ENCODE peak calls at places on chromosome 5, in five cellular contexts. One of them, this sample, is unnamed.

GRCh38 chr5:15844253-15844652 is 335.3 kb downstream of the MARCHF11 start:
- DNase-seq in GM12865: no peak
- DNase-seq in choroid plexus epithelial cell: peak; percentile 5
- DNase-seq in Peyer's patch: no peak
- DNase-seq in progenitor cell of endocrine pancreas: no peak
- DNase-seq in this sample: no peak

GRCh38 chr5:104932431-104932830 is 1369.8 kb upstream of the NUDT12 start:
- DNase-seq in GM12865: no peak
- DNase-seq in choroid plexus epithelial cell: no peak
- DNase-seq in Peyer's patch: no peak
- DNase-seq in progenitor cell of endocrine pancreas: no peak
- DNase-seq in this sample: no peak

GRCh38 chr5:35803221-35803651 is 53.5 kb upstream of the IL7R start:
- DNase-seq in GM12865: peak; percentile 42
- DNase-seq in choroid plexus epithelial cell: peak; percentile 78
- DNase-seq in Peyer's patch: no peak
- DNase-seq in progenitor cell of endocrine pancreas: no peak
- DNase-seq in this sample: no peak

GRCh38 chr5:150484964-150485769 is 22.8 kb upstream of the NDST1 start:
- DNase-seq in GM12865: no peak
- DNase-seq in choroid plexus epithelial cell: no peak
- DNase-seq in Peyer's patch: no peak
- DNase-seq in progenitor cell of endocrine pancreas: peak; percentile 68
- DNase-seq in this sample: no peak

GRCh38 chr5:40409600-40409999 is 270.1 kb upstream of the PTGER4 start:
- DNase-seq in GM12865: peak; percentile 22
- DNase-seq in choroid plexus epithelial cell: no peak
- DNase-seq in Peyer's patch: peak; percentile 68
- DNase-seq in progenitor cell of endocrine pancreas: no peak
- DNase-seq in this sample: no peak

GRCh38 chr5:7878381-7878873 is 9.5 kb downstream of the MTRR start:
- DNase-seq in GM12865: peak; percentile 73
- DNase-seq in choroid plexus epithelial cell: peak; percentile 72
- DNase-seq in Peyer's patch: no peak
- DNase-seq in progenitor cell of endocrine pancreas: no peak
- DNase-seq in this sample: no peak

GRCh38 chr5:39476466-39477215 is 51.9 kb upstream of the DAB2 start:
- DNase-seq in GM12865: no peak
- DNase-seq in choroid plexus epithelial cell: peak; percentile 82
- DNase-seq in Peyer's patch: no peak
- DNase-seq in progenitor cell of endocrine pancreas: no peak
- DNase-seq in this sample: no peak

GRCh38 chr5:55226027-55226933 is 835 bp downstream of the MCIDAS start:
- DNase-seq in GM12865: peak; percentile 75
- DNase-seq in choroid plexus epithelial cell: no peak
- DNase-seq in Peyer's patch: peak; percentile 61
- DNase-seq in progenitor cell of endocrine pancreas: peak; percentile 71
- DNase-seq in this sample: peak; percentile 89

GRCh38 chr5:173663810-173664526 is 47.5 kb upstream of the BOD1 start:
- DNase-seq in GM12865: peak; percentile 71
- DNase-seq in choroid plexus epithelial cell: peak; percentile 60
- DNase-seq in Peyer's patch: no peak
- DNase-seq in progenitor cell of endocrine pancreas: no peak
- DNase-seq in this sample: peak; percentile 32

GRCh38 chr5:56670916-56671315 is 144.4 kb upstream of the MAP3K1 start:
- DNase-seq in GM12865: no peak
- DNase-seq in choroid plexus epithelial cell: no peak
- DNase-seq in Peyer's patch: no peak
- DNase-seq in progenitor cell of endocrine pancreas: no peak
- DNase-seq in this sample: no peak

GRCh38 chr5:78320461-78320860 is 26.0 kb upstream of the AP3B1 start:
- DNase-seq in GM12865: peak; percentile 41
- DNase-seq in choroid plexus epithelial cell: peak; percentile 74
- DNase-seq in Peyer's patch: no peak
- DNase-seq in progenitor cell of endocrine pancreas: no peak
- DNase-seq in this sample: peak; percentile 17

GRCh38 chr5:89346573-89346972 is 463.6 kb upstream of the MEF2C start:
- DNase-seq in GM12865: no peak
- DNase-seq in choroid plexus epithelial cell: no peak
- DNase-seq in Peyer's patch: no peak
- DNase-seq in progenitor cell of endocrine pancreas: no peak
- DNase-seq in this sample: no peak

GRCh38 chr5:99600952-99601351 is 672.1 kb upstream of the CHD1 start:
- DNase-seq in GM12865: no peak
- DNase-seq in choroid plexus epithelial cell: peak; percentile 68
- DNase-seq in Peyer's patch: no peak
- DNase-seq in progenitor cell of endocrine pancreas: no peak
- DNase-seq in this sample: no peak

GRCh38 chr5:136062563-136063274 is 33.9 kb downstream of the TGFBI start:
- DNase-seq in GM12865: peak; percentile 80
- DNase-seq in choroid plexus epithelial cell: peak; percentile 70
- DNase-seq in Peyer's patch: no peak
- DNase-seq in progenitor cell of endocrine pancreas: no peak
- DNase-seq in this sample: peak; percentile 55

DNA sequence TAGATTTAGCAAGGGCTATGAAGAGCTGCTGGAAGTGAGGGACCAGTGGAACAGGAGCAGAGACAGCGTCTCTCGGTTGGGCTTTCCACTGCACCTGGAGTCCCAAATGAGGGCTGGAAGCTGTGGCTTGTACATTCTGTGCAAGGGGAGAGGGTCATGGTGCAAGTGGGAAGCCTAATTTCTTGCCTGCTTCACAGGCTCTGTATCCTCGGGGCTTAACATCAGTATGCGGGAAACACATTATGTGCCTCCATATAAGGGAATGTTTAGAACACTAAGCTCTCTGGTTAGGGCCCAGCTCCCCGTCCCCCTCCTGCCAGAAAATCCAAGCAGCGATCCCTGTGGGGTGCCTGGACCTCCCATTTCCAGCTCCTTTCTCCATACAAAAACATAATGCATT is 89.0 kb upstream of the NIPAL4 start:
- DNase-seq in GM12865: no peak
- DNase-seq in choroid plexus epithelial cell: peak; percentile 45
- DNase-seq in Peyer's patch: no peak
- DNase-seq in progenitor cell of endocrine pancreas: no peak
- DNase-seq in this sample: no peak
- TF ChIP-seq CTCF in GM12865: no peak
- TF ChIP-seq CTCF in choroid plexus epithelial cell: no peak
- TF ChIP-seq CTCF in Peyer's patch: no peak
- TF ChIP-seq CTCF in progenitor cell of endocrine pancreas: no peak
- TF ChIP-seq CTCF in this sample: no peak

GRCh38 chr5:42912184-42912766 is 100.6 kb upstream of the SELENOP start:
- DNase-seq in GM12865: peak; percentile 52
- DNase-seq in choroid plexus epithelial cell: peak; percentile 68
- DNase-seq in Peyer's patch: peak; percentile 60
- DNase-seq in progenitor cell of endocrine pancreas: no peak
- DNase-seq in this sample: peak; percentile 71
- TF ChIP-seq CTCF in GM12865: peak; percentile 20
- TF ChIP-seq CTCF in choroid plexus epithelial cell: peak; percentile 61
- TF ChIP-seq CTCF in Peyer's patch: peak; percentile 47
- TF ChIP-seq CTCF in progenitor cell of endocrine pancreas: peak; percentile 38
- TF ChIP-seq CTCF in this sample: peak; percentile 45

GRCh38 chr5:32916648-32917047 is 205.5 kb downstream of the NPR3 start:
- DNase-seq in GM12865: peak; percentile 4
- DNase-seq in choroid plexus epithelial cell: peak; percentile 67
- DNase-seq in Peyer's patch: no peak
- DNase-seq in progenitor cell of endocrine pancreas: no peak
- DNase-seq in this sample: peak; percentile 50
- TF ChIP-seq CTCF in GM12865: peak; percentile 25
- TF ChIP-seq CTCF in choroid plexus epithelial cell: peak; percentile 79
- TF ChIP-seq CTCF in Peyer's patch: no peak
- TF ChIP-seq CTCF in progenitor cell of endocrine pancreas: peak; percentile 41
- TF ChIP-seq CTCF in this sample: peak; percentile 54

DNA sequence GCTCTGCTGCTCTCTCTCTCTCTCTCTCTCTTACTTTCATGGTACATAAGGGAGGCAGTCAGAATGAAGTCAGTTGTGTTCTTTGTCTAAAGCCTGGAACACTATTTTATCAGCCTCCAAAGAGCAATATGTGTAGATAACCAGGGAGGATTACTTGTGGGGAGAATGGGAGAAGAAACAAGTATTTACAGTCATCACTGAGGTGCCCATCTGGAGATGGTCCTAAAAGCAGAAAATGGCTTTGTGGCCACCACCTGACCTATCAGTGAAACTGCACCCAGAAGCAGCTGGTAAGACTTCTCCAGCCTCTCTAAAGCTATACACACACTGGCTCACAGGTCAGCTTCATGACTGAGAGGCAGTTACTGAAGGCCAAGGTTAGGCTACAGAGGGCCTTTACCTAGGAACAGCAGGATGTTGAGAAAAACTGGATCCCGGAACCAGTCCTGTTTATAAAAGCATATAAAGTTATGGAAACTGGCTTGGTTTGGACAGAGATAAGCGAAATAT is 75.1 kb downstream of the MRPS27 start:
- DNase-seq in GM12865: peak; percentile 61
- DNase-seq in choroid plexus epithelial cell: peak; percentile 81
- DNase-seq in Peyer's patch: no peak
- DNase-seq in progenitor cell of endocrine pancreas: no peak
- DNase-seq in this sample: peak; percentile 26
- TF ChIP-seq CTCF in GM12865: peak; percentile 38
- TF ChIP-seq CTCF in choroid plexus epithelial cell: peak; percentile 63
- TF ChIP-seq CTCF in Peyer's patch: peak; percentile 22
- TF ChIP-seq CTCF in progenitor cell of endocrine pancreas: peak; percentile 47
- TF ChIP-seq CTCF in this sample: peak; percentile 36

GRCh38 chr5:77301447-77301878 is 91.0 kb downstream of the PDE8B start:
- DNase-seq in GM12865: no peak
- DNase-seq in choroid plexus epithelial cell: peak; percentile 61
- DNase-seq in Peyer's patch: no peak
- DNase-seq in progenitor cell of endocrine pancreas: no peak
- DNase-seq in this sample: no peak

GRCh38 chr5:77300457-77300856 is 90.0 kb downstream of the PDE8B start:
- DNase-seq in GM12865: no peak
- DNase-seq in choroid plexus epithelial cell: no peak
- DNase-seq in Peyer's patch: no peak
- DNase-seq in progenitor cell of endocrine pancreas: no peak
- DNase-seq in this sample: no peak

GRCh38 chr5:77302653-77303052 is 92.2 kb downstream of the PDE8B start:
- DNase-seq in GM12865: no peak
- DNase-seq in choroid plexus epithelial cell: no peak
- DNase-seq in Peyer's patch: no peak
- DNase-seq in progenitor cell of endocrine pancreas: no peak
- DNase-seq in this sample: no peak

GRCh38 chr5:77304388-77304787 is 93.9 kb downstream of the PDE8B start:
- DNase-seq in GM12865: no peak
- DNase-seq in choroid plexus epithelial cell: no peak
- DNase-seq in Peyer's patch: no peak
- DNase-seq in progenitor cell of endocrine pancreas: no peak
- DNase-seq in this sample: no peak

DNA sequence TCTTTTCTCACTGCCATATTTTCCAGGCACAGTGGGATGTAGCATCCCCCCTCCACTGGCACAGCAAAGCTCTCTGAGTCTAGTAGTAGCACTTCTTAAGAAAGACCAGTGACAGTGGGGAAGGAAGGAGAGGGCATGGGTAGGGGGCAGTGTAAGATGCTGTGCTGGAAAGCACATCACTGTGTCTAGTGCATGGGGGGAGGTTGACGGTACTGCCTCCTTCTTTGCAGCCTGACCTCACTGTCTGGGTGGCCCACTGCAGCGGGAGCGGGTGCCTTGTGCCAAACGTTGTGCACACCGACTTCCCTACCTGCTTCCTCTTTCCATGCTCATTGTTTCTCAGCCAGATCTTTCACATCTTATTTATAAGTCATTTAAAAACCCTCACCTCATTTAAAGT is 91.8 kb downstream of the PDE8B start:
- DNase-seq in GM12865: no peak
- DNase-seq in choroid plexus epithelial cell: no peak
- DNase-seq in Peyer's patch: no peak
- DNase-seq in progenitor cell of endocrine pancreas: no peak
- DNase-seq in this sample: no peak
- TF ChIP-seq CTCF in GM12865: no peak
- TF ChIP-seq CTCF in choroid plexus epithelial cell: no peak
- TF ChIP-seq CTCF in Peyer's patch: no peak
- TF ChIP-seq CTCF in progenitor cell of endocrine pancreas: no peak
- TF ChIP-seq CTCF in this sample: no peak

GRCh38 chr5:137728048-137728447 is 7.8 kb downstream of the KLHL3 start:
- DNase-seq in GM12865: no peak
- DNase-seq in choroid plexus epithelial cell: no peak
- DNase-seq in Peyer's patch: no peak
- DNase-seq in progenitor cell of endocrine pancreas: no peak
- DNase-seq in this sample: no peak
- TF ChIP-seq CTCF in GM12865: no peak
- TF ChIP-seq CTCF in choroid plexus epithelial cell: peak; percentile 32
- TF ChIP-seq CTCF in Peyer's patch: no peak
- TF ChIP-seq CTCF in progenitor cell of endocrine pancreas: peak; percentile 15
- TF ChIP-seq CTCF in this sample: no peak

GRCh38 chr5:140828402-140828737 is 610 bp downstream of the PCDHA6 start:
- DNase-seq in GM12865: no peak
- DNase-seq in choroid plexus epithelial cell: no peak
- DNase-seq in Peyer's patch: no peak
- DNase-seq in progenitor cell of endocrine pancreas: no peak
- DNase-seq in this sample: no peak
- TF ChIP-seq CTCF in GM12865: no peak
- TF ChIP-seq CTCF in choroid plexus epithelial cell: no peak
- TF ChIP-seq CTCF in Peyer's patch: no peak
- TF ChIP-seq CTCF in progenitor cell of endocrine pancreas: peak; percentile 37
- TF ChIP-seq CTCF in this sample: no peak

DNA sequence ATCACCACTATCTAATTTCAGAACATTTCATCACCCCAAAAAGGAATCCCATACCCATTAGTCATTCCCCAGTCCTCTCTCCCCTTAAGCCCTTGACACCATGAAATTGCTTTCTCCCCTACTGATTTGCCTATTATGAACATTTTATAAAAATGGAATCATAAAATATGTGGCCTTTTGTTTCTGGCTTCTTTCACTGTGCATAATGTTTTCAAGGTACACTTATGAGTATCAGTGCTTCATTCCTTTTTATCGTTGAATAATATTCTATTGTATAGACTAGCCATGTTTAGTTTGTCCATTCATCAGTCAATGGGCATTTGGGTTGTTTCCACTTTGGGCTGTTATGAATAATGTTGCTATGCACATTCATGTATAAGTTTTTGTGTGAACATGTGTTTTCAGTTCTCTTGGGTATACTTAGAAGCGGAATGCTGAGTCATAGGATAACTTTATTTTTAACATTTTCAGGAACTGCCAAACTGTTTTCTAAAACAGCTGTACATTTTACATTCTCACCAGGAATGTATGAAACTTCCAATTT is 40.4 kb upstream of the FGF1 start:
- DNase-seq in GM12865: peak; percentile 40
- DNase-seq in choroid plexus epithelial cell: peak; percentile 95
- DNase-seq in Peyer's patch: no peak
- DNase-seq in progenitor cell of endocrine pancreas: no peak
- DNase-seq in this sample: no peak
- TF ChIP-seq CTCF in GM12865: no peak
- TF ChIP-seq CTCF in choroid plexus epithelial cell: no peak
- TF ChIP-seq CTCF in Peyer's patch: no peak
- TF ChIP-seq CTCF in progenitor cell of endocrine pancreas: no peak
- TF ChIP-seq CTCF in this sample: no peak